ENCODE peak calls at places on chromosomes 6 and 20, in five cellular contexts. Z is sigmoid colon, P is epithelial cell of esophagus, J is cardiac muscle cell, V is B cell. U is an unnamed sample.

GRCh38 chr6:149132336-149132735 is 185.2 kb upstream of the TAB2 start:
- DNase-seq in Z (no peak), P (no peak), J (no peak), V (no peak), U (no peak)

GRCh38 chr6:75431379-75431778 is 62.2 kb downstream of the FILIP1 start:
- DNase-seq in Z (no peak), P (peak; percentile 23), J (peak; percentile 30), V (no peak), U (no peak)

GRCh38 chr6:154298297-154298696 is 58.3 kb downstream of the IPCEF1 start:
- DNase-seq in Z (no peak), P (peak; percentile 64), J (peak; percentile 41), V (no peak), U (no peak)

GRCh38 chr20:57310821-57311514 is 18.6 kb upstream of the SPO11 start:
- DNase-seq in Z (no peak), P (no peak), J (no peak), V (no peak), U (no peak)

GRCh38 chr6:166167801-166168615 is at the start of gene TBXT:
- DNase-seq in Z (no peak), P (peak; percentile 5), J (peak; percentile 11), V (no peak), U (peak; percentile 73)

GRCh38 chr6:56002336-56002735 is 126.9 kb upstream of the BMP5 start:
- DNase-seq in Z (no peak), P (no peak), J (no peak), V (no peak), U (no peak)

GRCh38 chr6:129253731-129254130 is 370.8 kb downstream of the LAMA2 start:
- DNase-seq in Z (no peak), P (no peak), J (no peak), V (no peak), U (no peak)

GRCh38 chr6:44920952-44921491 is 407.1 kb upstream of the RUNX2 start:
- DNase-seq in Z (no peak), P (no peak), J (peak; percentile 18), V (no peak), U (no peak)

GRCh38 chr20:60512436-60512835 is 554.2 kb downstream of the CDH26 start:
- DNase-seq in Z (no peak), P (no peak), J (peak; percentile 10), V (no peak), U (no peak)

GRCh38 chr20:1820137-1821074 is 74.8 kb upstream of the SIRPA start:
- DNase-seq in Z (no peak), P (peak; percentile 72), J (peak; percentile 59), V (no peak), U (no peak)

GRCh38 chr20:32448306-32449056 is 90.3 kb downstream of the ASXL1 start:
- DNase-seq in Z (peak; percentile 83), P (no peak), J (peak; percentile 34), V (no peak), U (peak; percentile 6)

GRCh38 chr20:38076548-38076947 is 43.0 kb downstream of the RPRD1B start:
- DNase-seq in Z (no peak), P (no peak), J (no peak), V (peak; percentile 38), U (no peak)

DNA sequence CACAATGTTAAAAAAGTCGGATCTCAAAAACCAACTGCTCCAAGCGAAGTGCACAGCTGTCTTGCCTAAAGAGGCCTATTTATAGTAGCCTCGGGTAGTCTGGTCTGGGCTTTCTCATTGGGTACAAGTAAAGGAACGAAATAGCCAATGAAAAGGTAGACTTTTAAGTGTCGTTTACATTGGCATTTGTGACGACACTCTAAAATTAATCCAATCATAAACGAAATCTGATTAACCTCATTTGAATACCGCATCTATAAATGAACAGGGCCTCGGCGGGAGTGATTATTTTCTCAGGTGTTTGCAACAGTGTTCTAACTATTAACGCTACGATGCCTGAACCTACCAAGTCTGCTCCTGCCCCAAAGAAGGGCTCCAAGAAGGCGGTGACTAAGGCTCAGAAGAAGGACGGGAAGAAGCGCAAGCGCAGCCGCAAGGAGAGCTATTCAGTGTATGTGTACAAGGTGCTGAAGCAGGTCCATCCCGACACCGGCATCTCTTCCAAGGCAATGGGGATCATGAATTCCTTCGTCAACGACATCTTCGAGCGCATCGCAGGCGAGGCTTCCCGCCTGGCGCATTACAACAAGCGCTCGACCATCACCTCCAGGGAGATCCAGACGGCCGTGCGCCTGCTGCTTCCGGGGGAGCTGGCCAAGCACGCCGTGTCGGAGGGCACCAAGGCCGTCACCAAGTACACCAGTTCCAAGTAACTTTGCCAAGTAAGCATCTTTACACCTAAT is 70.8 kb downstream of the HFE start:
- DNase-seq in Z (peak; percentile 95), P (peak; percentile 97), J (peak; percentile 98), V (peak; percentile 92), U (peak; percentile 70)
- TF ChIP-seq CTCF in Z (no peak), P (no peak), J (no peak), V (no peak), U (no peak)

DNA sequence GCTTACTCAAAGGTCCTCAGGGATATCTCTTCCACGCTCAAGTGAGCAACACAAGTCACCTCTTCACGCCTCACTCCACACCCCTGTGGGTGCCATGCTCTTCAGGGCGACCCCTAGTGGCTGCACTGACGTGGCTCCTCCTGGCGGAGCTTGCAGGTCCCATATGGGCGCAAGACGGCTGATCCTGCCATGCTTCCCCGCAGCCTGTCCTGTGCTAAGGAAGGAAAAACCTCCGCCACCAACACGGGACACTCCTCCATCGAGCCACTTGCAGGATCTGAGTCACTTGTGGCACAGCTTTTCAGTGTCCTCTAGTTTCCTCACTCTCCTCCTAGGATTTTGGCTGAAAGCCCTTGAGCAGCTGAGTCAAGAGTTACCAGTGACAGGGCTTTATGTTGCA is 90.7 kb downstream of the KHDC1L start:
- DNase-seq in Z (no peak), P (peak; percentile 17), J (peak; percentile 19), V (no peak), U (peak; percentile 96)
- TF ChIP-seq CTCF in Z (no peak), P (peak; percentile 28), J (peak; percentile 26), V (peak; percentile 28), U (peak; percentile 73)

GRCh38 chr6:169931223-169931760 is 179.9 kb downstream of the ERMARD start:
- DNase-seq in Z (no peak), P (no peak), J (no peak), V (no peak), U (no peak)
- TF ChIP-seq CTCF in Z (no peak), P (no peak), J (no peak), V (no peak), U (no peak)

DNA sequence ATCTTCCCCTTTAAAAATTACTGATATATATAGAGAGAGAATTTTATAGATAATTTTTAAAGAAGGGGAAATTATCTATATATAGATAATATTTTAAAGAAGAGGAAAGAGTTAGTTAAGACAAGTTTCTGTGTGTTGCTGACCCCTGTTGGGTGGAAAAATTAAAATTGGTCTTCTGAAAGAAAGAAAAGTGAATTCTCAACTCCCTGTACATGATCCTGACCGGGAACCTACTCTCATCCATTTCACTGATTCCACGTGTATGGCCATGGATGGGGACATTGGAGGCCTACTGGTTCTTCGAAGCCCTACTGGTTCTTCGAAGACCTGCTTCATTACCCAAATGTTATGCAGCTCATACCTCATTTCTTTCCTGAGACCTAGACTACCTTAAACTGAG is 53.0 kb upstream of the TCF21 start:
- DNase-seq in Z (no peak), P (no peak), J (peak; percentile 47), V (no peak), U (no peak)
- TF ChIP-seq CTCF in Z (no peak), P (no peak), J (peak; percentile 21), V (no peak), U (no peak)

DNA sequence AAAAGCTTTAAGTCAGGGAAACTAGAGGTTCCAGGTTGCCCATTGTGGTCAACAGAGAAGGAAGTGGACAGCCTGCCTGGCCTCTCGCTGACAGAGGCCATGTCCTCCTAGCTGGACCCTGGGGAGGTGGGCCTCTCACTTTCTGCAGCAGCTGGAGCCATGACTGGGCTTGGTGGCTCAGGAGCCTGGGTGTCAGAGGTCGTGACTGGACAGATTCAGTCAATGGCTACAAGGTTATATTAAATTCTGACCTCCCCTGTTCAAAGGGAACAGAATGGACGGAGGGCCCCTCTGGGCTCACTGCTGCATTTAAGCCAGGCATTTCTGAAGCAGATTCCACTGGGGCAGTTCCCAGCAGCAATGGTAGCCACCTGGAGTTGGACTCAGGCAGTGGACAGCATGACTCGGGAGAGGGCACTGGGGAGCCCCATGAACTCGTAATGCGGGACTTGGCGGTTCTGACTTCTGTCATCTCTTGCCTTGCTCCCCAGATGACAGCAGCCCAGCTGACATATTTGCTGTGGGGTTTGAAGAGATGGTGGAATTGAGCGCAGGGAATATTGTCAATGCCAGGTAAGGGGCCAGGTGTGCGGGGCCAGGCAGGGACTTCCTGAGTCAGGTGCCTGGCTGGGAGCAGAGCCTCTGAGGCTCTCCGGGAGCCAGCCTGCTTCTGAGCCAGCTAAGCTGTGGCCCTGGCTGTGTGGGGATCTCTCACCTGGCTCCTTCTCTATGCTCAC is 86.7 kb downstream of the SYNJ2 start:
- DNase-seq in Z (peak; percentile 53), P (no peak), J (no peak), V (no peak), U (no peak)
- TF ChIP-seq CTCF in Z (no peak), P (no peak), J (no peak), V (no peak), U (no peak)